ENCODE peak calls at places on chromosomes 1 and 21, in four cellular contexts. T, Q, O and U are unnamed samples.

GRCh38 chr21:43835861-43836260 is 29.2 kb upstream of the AGPAT3 start:
- DNase-seq in Q (no peak), T (no peak), O (no peak), U (no peak)

GRCh38 chr1:204616683-204617082 is 68.9 kb downstream of the LRRN2 start:
- DNase-seq in O (no peak), Q (peak; percentile 15), T (no peak), U (no peak)

GRCh38 chr21:39452207-39452964 is 616 bp downstream of the SH3BGR start:
- DNase-seq in Q (peak; percentile 74), O (peak; percentile 82), T (peak; percentile 60), U (peak; percentile 70)

GRCh38 chr1:245500546-245500945 is 345.8 kb downstream of the KIF26B start:
- DNase-seq in Q (peak; percentile 66), T (peak; percentile 94), O (peak; percentile 96), U (peak; percentile 96)

GRCh38 chr1:66705100-66705499 is 47.2 kb upstream of the DYNLT5 start:
- DNase-seq in O (no peak), Q (peak; percentile 88), T (no peak), U (peak; percentile 55)

GRCh38 chr1:26858891-26859630 is 3.9 kb upstream of the SFN start:
- DNase-seq in Q (no peak), O (peak; percentile 9), T (no peak), U (no peak)

GRCh38 chr1:149936076-149936991 is at the start of gene MTMR11:
- DNase-seq in O (peak; percentile 69), Q (peak; percentile 47), T (peak; percentile 52), U (peak; percentile 60)

GRCh38 chr1:38785285-38786039 is 74.1 kb downstream of the RRAGC start:
- DNase-seq in Q (peak; percentile 51), T (no peak), O (no peak), U (no peak)

GRCh38 chr21:38894899-38895298 is 89.2 kb downstream of the ETS2 start:
- DNase-seq in O (no peak), Q (no peak), T (no peak), U (no peak)

GRCh38 chr1:41149570-41149969 is 92.5 kb downstream of the SCMH1 start:
- DNase-seq in Q (no peak), O (no peak), T (no peak), U (no peak)

GRCh38 chr1:53342735-53343470 is 15.0 kb upstream of the LRP8 start:
- DNase-seq in O (no peak), T (no peak), Q (no peak), U (no peak)

GRCh38 chr1:208374391-208374941 is 130.3 kb upstream of the PLXNA2 start:
- DNase-seq in Q (peak; percentile 38), T (peak; percentile 46), O (no peak), U (no peak)

GRCh38 chr1:54158071-54158470 is 5.3 kb upstream of the CDCP2 start:
- DNase-seq in T (no peak), O (peak; percentile 57), Q (no peak), U (peak; percentile 16)

GRCh38 chr1:147912553-147912952 is 10.0 kb downstream of the GJA8 start:
- DNase-seq in O (no peak), T (no peak), Q (no peak), U (no peak)

GRCh38 chr1:31977361-31978131 is 36.1 kb upstream of the KHDRBS1 start:
- DNase-seq in Q (peak; percentile 66), T (no peak), O (peak; percentile 65), U (peak; percentile 92)

GRCh38 chr1:26122988-26123973 is 11.7 kb downstream of the PDIK1L start:
- DNase-seq in O (peak; percentile 81), Q (peak; percentile 39), T (peak; percentile 51), U (peak; percentile 51)

GRCh38 chr21:15754640-15755039 is 24.9 kb downstream of the USP25 start:
- DNase-seq in T (peak; percentile 83), Q (peak; percentile 79), O (peak; percentile 61), U (peak; percentile 58)

GRCh38 chr1:155984341-155984740 is 6.0 kb upstream of the ARHGEF2 start:
- DNase-seq in T (no peak), Q (no peak), O (no peak), U (no peak)

GRCh38 chr1:1004780-1005697 is 5.1 kb upstream of the HES4 start:
- DNase-seq in O (peak; percentile 62), T (peak; percentile 53), Q (peak; percentile 61), U (peak; percentile 32)

GRCh38 chr1:24952413-24952841 is 22.4 kb upstream of the RUNX3 start:
- DNase-seq in T (no peak), O (no peak), Q (peak; percentile 61), U (no peak)

GRCh38 chr1:109394591-109395281 is 3.0 kb downstream of the SORT1 start:
- DNase-seq in Q (no peak), O (no peak), T (no peak), U (no peak)

GRCh38 chr1:216325946-216326345 is 97.3 kb downstream of the USH2A start:
- DNase-seq in Q (peak; percentile 21), O (no peak), T (peak; percentile 29), U (no peak)

GRCh38 chr1:75768021-75768420 is 18.0 kb upstream of the RABGGTB start:
- DNase-seq in Q (no peak), T (peak; percentile 54), O (no peak), U (no peak)

DNA sequence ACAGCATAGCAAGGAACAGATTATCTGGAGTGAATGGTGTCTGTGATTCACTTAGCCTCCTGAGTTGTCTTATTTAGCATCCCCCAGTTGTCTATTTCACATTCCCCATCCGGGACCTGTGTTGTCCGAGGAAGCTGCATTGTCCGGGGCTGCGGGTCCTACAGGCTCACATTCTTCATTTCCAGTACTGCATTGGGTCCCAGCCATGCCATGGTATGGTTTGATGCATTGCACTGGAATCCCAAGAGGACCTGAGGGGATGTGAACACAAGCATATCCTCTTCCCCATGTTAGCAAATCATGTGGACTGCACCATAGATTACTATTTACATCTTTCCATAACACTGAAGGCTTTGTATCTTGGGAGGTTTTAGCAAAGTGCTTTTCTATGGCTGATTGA is 48.2 kb upstream of the PRELP start:
- DNase-seq in Q (no peak), T (no peak), O (no peak), U (no peak)
- H3K9ac ChIP-seq in Q (no peak overlapping the region), T (no peak overlapping the region), O (no peak overlapping the region), U (no peak overlapping the region)

DNA sequence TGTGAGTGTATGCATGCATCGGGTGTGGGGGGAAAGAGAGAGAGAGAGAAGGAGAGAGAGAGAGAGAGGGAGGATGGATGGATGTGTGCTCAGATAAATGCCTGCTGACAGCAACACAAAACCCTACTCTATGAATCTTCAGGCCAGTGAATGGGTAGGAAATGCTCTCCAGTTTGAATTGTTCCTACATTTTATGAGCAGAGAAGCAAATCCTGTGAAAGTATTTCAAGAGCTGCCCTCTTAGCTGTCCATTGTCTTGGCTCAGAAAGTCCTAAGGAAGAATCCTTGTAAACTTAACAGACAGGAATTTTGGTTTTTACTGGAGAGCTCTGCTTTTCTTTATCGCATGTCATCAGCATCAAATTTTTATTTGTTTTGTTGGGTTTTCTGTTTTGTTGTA is 7.5 kb downstream of the JAM2 start:
- DNase-seq in O (no peak), Q (no peak), T (no peak), U (no peak)
- H3K4me3 ChIP-seq in O (no peak overlapping the region), Q (no peak overlapping the region), T (no peak overlapping the region), U (no peak overlapping the region)

GRCh38 chr1:116878804-116879477 is 30.8 kb upstream of the PTGFRN start:
- DNase-seq in T (peak; percentile 80), O (peak; percentile 31), Q (peak; percentile 45), U (peak; percentile 41)
- H3K9ac ChIP-seq in T (no peak overlapping the region), O (peak overlapping the region; percentile 68), Q (peak overlapping the region; percentile 88), U (peak overlapping the region; percentile 63)

DNA sequence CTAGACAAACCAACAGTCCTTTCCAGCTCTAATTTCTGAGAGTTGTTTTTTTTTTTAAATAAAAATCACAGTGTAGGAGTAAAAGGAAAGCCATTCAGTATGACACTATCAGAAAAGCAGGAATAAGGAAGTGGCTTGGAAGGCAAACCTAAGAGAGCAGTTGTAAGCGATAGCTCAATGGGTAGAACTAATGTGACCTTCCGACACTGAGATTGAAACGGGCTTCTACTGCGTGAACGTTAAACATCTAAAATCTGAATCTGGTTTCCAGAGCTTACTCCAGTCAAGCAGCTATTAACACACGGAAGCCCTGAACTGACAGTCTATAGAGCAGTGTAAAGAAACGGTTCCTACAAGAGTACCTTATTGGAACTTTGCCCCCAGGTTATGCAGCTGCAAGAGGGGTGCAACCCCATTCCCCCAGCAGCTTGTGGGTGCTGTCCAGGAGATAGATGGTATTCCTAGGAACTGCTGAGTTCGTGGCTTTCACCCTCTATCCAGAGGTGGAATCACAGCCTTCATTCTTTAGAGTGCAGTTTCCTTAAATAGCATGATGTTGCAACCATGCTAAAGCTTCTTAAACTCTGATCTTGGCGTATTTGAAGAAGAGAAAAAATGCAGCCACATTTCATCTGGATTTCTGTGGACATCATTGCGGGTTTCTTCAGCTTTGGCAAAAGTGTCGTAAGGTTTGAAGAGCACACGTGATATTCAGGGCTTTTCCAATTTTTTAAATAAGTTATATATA is 3.3 kb upstream of the IRF2BP2 start:
- DNase-seq in O (peak; percentile 91), T (peak; percentile 83), Q (peak; percentile 94), U (peak; percentile 95)
- H3K4me3 ChIP-seq in O (peak overlapping the region; percentile 62), T (peak overlapping the region; percentile 45), Q (no peak overlapping the region), U (peak overlapping the region; percentile 78)

GRCh38 chr21:45736705-45737484 is 93.4 kb downstream of the PCBP3 start:
- DNase-seq in O (no peak), Q (no peak), T (no peak), U (no peak)
- H3K9ac ChIP-seq in O (no peak overlapping the region), Q (no peak overlapping the region), T (no peak overlapping the region), U (no peak overlapping the region)